ENCODE peak calls at places on chromosomes 16 and 17, in seven cellular contexts. O, A, F, Y, P, R and H are unnamed samples.

GRCh38 chr17:81731271-81731670 is 19.2 kb downstream of the SLC25A10 start:
- DNase-seq in F (no peak), O (no peak), P (no peak), A (no peak), R (no peak), Y (no peak), H (no peak)

GRCh38 chr17:57537524-57538410 is 207.3 kb downstream of the CCDC182 start:
- DNase-seq in R (no peak), F (no peak), A (peak), Y (no peak), P (no peak), O (no peak), H (peak)

GRCh38 chr16:3174618-3175148 is 13.3 kb upstream of the OR1F1 start:
- DNase-seq in F (no peak), Y (no peak), R (no peak), O (no peak), A (no peak), P (no peak), H (no peak)

GRCh38 chr17:75457047-75457654 is 716 bp downstream of the TMEM94 start:
- DNase-seq in A (peak), P (no peak), O (peak), F (peak), R (no peak), Y (peak), H (no peak)

GRCh38 chr16:87441886-87442580 is 49.9 kb downstream of the MAP1LC3B start:
- DNase-seq in O (peak), A (no peak), R (no peak), Y (no peak), F (no peak), P (no peak), H (no peak)

GRCh38 chr17:27293359-27293897 is 486 bp upstream of the WSB1 start:
- DNase-seq in O (no peak), F (no peak), R (no peak), A (no peak), P (no peak), Y (no peak), H (no peak)

GRCh38 chr16:74500907-74501306 is 79.6 kb upstream of the CLEC18B start:
- DNase-seq in A (no peak), R (no peak), P (no peak), O (no peak), F (no peak), Y (no peak), H (no peak)

GRCh38 chr16:86505185-86505898 is 5.0 kb upstream of the FOXF1 start:
- DNase-seq in Y (no peak), O (no peak), R (no peak), A (no peak), P (no peak), F (no peak), H (no peak)

GRCh38 chr17:55273579-55274370 is 9.0 kb downstream of the HLF start:
- DNase-seq in R (peak), P (no peak), A (no peak), F (peak), Y (no peak), O (no peak), H (no peak)

GRCh38 chr17:42097691-42098661 is at the start of gene ZNF385C:
- DNase-seq in P (no peak), Y (no peak), F (no peak), R (no peak), A (no peak), O (no peak), H (no peak)

GRCh38 chr17:8586766-8587165 is 43.8 kb downstream of the MYH10 start:
- DNase-seq in P (no peak), O (no peak), A (no peak), R (no peak), F (no peak), Y (no peak), H (no peak)

GRCh38 chr16:66131895-66132294 is 234.6 kb upstream of the CDH5 start:
- DNase-seq in P (no peak), F (no peak), O (peak), A (no peak), R (no peak), Y (no peak), H (no peak)

GRCh38 chr16:85649978-85650863 is 37.1 kb downstream of the GSE1 start:
- DNase-seq in F (peak), P (no peak), A (peak), Y (no peak), O (no peak), R (no peak), H (no peak)

GRCh38 chr16:24610421-24610765 is 71.0 kb downstream of the RBBP6 start:
- DNase-seq in Y (no peak), O (peak), F (peak), P (no peak), R (no peak), A (no peak), H (no peak)